ENCODE peak calls at places on chromosome 3, in six cellular contexts. H is fibroblast of pulmonary artery; A is stimulated activated CD4-positive, alpha-beta T cell treated with anti-CD3 and anti-CD28 coated beads, Interleukin-1b, Interleukin-23, amount 100 ng/mL, for 24 hours; Q is HT-29; E is anterior cingulate cortex; Z is frontal cortex. J is an unnamed sample.

GRCh38 chr3:27559835-27560234 is 75.7 kb upstream of the SLC4A7 start:
- DNase-seq in Z (no peak), A (no peak), E (no peak), H (peak), Q (no peak), J (no peak)

GRCh38 chr3:112357888-112358287 is 24.9 kb downstream of the CD200 start:
- DNase-seq in E (no peak), A (no peak), Q (no peak), Z (no peak), H (no peak), J (no peak)

GRCh38 chr3:12334786-12335185 is 45.9 kb downstream of the PPARG start:
- DNase-seq in Q (no peak), H (no peak), Z (no peak), A (no peak), E (no peak), J (no peak)

GRCh38 chr3:141875893-141876380 is 506 bp upstream of the ATP1B3 start:
- DNase-seq in Q (no peak), Z (peak), H (peak), A (no peak), E (peak), J (peak)

GRCh38 chr3:34056951-34057390 is 258.5 kb downstream of the PDCD6IP start:
- DNase-seq in Q (no peak), Z (no peak), H (peak), E (no peak), A (no peak), J (peak)

GRCh38 chr3:36373084-36373483 is 7.2 kb upstream of the STAC start:
- DNase-seq in A (no peak), E (no peak), Q (no peak), H (peak), Z (no peak), J (peak)

GRCh38 chr3:152026033-152026556 is 152.7 kb downstream of the SUCNR1 start:
- DNase-seq in H (peak), A (no peak), Z (no peak), E (no peak), Q (peak), J (peak)

GRCh38 chr3:100265016-100265415 is 4.2 kb downstream of the TBC1D23 start:
- DNase-seq in Z (no peak), Q (no peak), A (no peak), E (no peak), H (no peak), J (no peak)

GRCh38 chr3:146803746-146804145 is 198.6 kb upstream of the PLSCR5 start:
- DNase-seq in H (peak), Q (no peak), Z (no peak), E (no peak), A (no peak), J (peak)

GRCh38 chr3:189132125-189132744 is 39.5 kb upstream of the TPRG1 start:
- DNase-seq in H (peak), E (no peak), Z (no peak), A (peak), Q (peak), J (peak)

GRCh38 chr3:126424751-126425150 is 30.0 kb downstream of the CFAP100 start:
- DNase-seq in A (no peak), H (no peak), Q (no peak), E (no peak), Z (no peak), J (no peak)

GRCh38 chr3:150760431-150761200 is 2.4 kb downstream of the SIAH2 start:
- DNase-seq in H (no peak), Z (no peak), A (no peak), Q (peak), E (no peak), J (no peak)

GRCh38 chr3:19769694-19770093 is 164.3 kb downstream of the EFHB start:
- DNase-seq in A (no peak), Q (no peak), H (no peak), E (no peak), Z (no peak), J (no peak)

GRCh38 chr3:8607285-8608040 is 37.1 kb downstream of the SSUH2 start:
- DNase-seq in Q (peak), E (peak), Z (peak), A (no peak), H (peak), J (peak)

GRCh38 chr3:102114264-102114979 is 265.1 kb downstream of the NFKBIZ start:
- DNase-seq in H (no peak), E (no peak), Q (no peak), Z (no peak), A (no peak), J (no peak)

GRCh38 chr3:12325594-12326295 is 36.9 kb downstream of the PPARG start:
- DNase-seq in H (no peak), Z (no peak), A (no peak), E (no peak), Q (no peak), J (no peak)

GRCh38 chr3:50161320-50161719 is 6.2 kb downstream of the SEMA3F start:
- DNase-seq in Z (no peak), A (no peak), E (no peak), H (no peak), Q (peak), J (no peak)

GRCh38 chr3:117979466-117979865 is 1055.2 kb downstream of the IGSF11 start:
- DNase-seq in Z (no peak), Q (no peak), A (no peak), H (no peak), E (no peak), J (no peak)

GRCh38 chr3:15051531-15051930 is 13.6 kb downstream of the MRPS25 start:
- DNase-seq in E (no peak), Q (peak), Z (peak), H (peak), A (no peak), J (peak)

GRCh38 chr3:197430961-197431910 is 124.5 kb downstream of the BDH1 start:
- DNase-seq in E (no peak), H (peak), Z (no peak), A (no peak), Q (no peak), J (peak)

GRCh38 chr3:183213415-183213814 is 39.6 kb upstream of the B3GNT5 start:
- DNase-seq in H (no peak), A (no peak), E (no peak), Z (no peak), Q (no peak), J (no peak)

GRCh38 chr3:52374173-52374572 is 58.1 kb downstream of the DNAH1 start:
- DNase-seq in E (no peak), Z (no peak), A (no peak), H (no peak), Q (no peak), J (no peak)

GRCh38 chr3:173745952-173746682 is 348.6 kb downstream of the NLGN1 start:
- DNase-seq in Q (peak), H (peak), A (no peak), Z (no peak), E (no peak), J (peak)

GRCh38 chr3:126351086-126351770 is 6.0 kb downstream of the KLF15 start:
- DNase-seq in Q (no peak), E (no peak), H (no peak), A (no peak), Z (no peak), J (no peak)

GRCh38 chr3:130539005-130539404 is 22.0 kb downstream of the COL6A6 start:
- DNase-seq in E (peak), H (peak), Q (peak), Z (no peak), A (no peak), J (peak)

GRCh38 chr3:98962189-98962930 is 60.9 kb upstream of the DCBLD2 start:
- DNase-seq in Z (no peak), E (no peak), Q (peak), A (no peak), H (peak), J (peak)

GRCh38 chr3:51982352-51982837 is 940 bp upstream of the ACY1 start:
- DNase-seq in E (no peak), Q (peak), Z (peak), H (no peak), A (no peak), J (no peak)

J was measured in astrocyte of the spinal cord.